ENCODE peak calls at places on chromosome 4, in four cellular contexts. One of them, this sample, is unnamed.

GRCh38 chr4:184417802-184418511 is 56.4 kb downstream of the IRF2 start:
- DNase-seq in mesothelial cell of epicardium: no peak
- DNase-seq in CD8-positive, alpha-beta T cell: no peak
- DNase-seq in fibroblast of lung: peak
- DNase-seq in this sample: no peak

GRCh38 chr4:61445374-61446063 is 245.4 kb downstream of the ADGRL3 start:
- DNase-seq in fibroblast of lung: no peak
- DNase-seq in CD8-positive, alpha-beta T cell: no peak
- DNase-seq in mesothelial cell of epicardium: no peak
- DNase-seq in this sample: no peak

GRCh38 chr4:7073526-7074390 is 5.9 kb upstream of the GRPEL1 start:
- DNase-seq in fibroblast of lung: peak
- DNase-seq in mesothelial cell of epicardium: no peak
- DNase-seq in CD8-positive, alpha-beta T cell: no peak
- DNase-seq in this sample: peak

GRCh38 chr4:156191382-156191781 is 237.7 kb upstream of the CTSO start:
- DNase-seq in mesothelial cell of epicardium: no peak
- DNase-seq in fibroblast of lung: no peak
- DNase-seq in CD8-positive, alpha-beta T cell: no peak
- DNase-seq in this sample: no peak

GRCh38 chr4:78592104-78592783 is 40.7 kb downstream of the ANXA3 start:
- DNase-seq in CD8-positive, alpha-beta T cell: no peak
- DNase-seq in mesothelial cell of epicardium: no peak
- DNase-seq in fibroblast of lung: no peak
- DNase-seq in this sample: no peak

GRCh38 chr4:101128473-101128872 is 218.9 kb downstream of the PPP3CA start:
- DNase-seq in CD8-positive, alpha-beta T cell: no peak
- DNase-seq in fibroblast of lung: no peak
- DNase-seq in mesothelial cell of epicardium: no peak
- DNase-seq in this sample: no peak

GRCh38 chr4:89316931-89317366 is 9.3 kb upstream of the GPRIN3 start:
- DNase-seq in CD8-positive, alpha-beta T cell: no peak
- DNase-seq in fibroblast of lung: peak
- DNase-seq in mesothelial cell of epicardium: no peak
- DNase-seq in this sample: no peak

GRCh38 chr4:5999830-6000365 is 18.3 kb downstream of the C4orf50 start:
- DNase-seq in fibroblast of lung: no peak
- DNase-seq in CD8-positive, alpha-beta T cell: no peak
- DNase-seq in mesothelial cell of epicardium: no peak
- DNase-seq in this sample: no peak

GRCh38 chr4:119026662-119027444 is 108.8 kb upstream of the MYOZ2 start:
- DNase-seq in mesothelial cell of epicardium: no peak
- DNase-seq in fibroblast of lung: no peak
- DNase-seq in CD8-positive, alpha-beta T cell: no peak
- DNase-seq in this sample: no peak

GRCh38 chr4:2399631-2400190 is 18.7 kb downstream of the ZFYVE28 start:
- DNase-seq in mesothelial cell of epicardium: no peak
- DNase-seq in CD8-positive, alpha-beta T cell: no peak
- DNase-seq in fibroblast of lung: no peak
- DNase-seq in this sample: no peak

DNA sequence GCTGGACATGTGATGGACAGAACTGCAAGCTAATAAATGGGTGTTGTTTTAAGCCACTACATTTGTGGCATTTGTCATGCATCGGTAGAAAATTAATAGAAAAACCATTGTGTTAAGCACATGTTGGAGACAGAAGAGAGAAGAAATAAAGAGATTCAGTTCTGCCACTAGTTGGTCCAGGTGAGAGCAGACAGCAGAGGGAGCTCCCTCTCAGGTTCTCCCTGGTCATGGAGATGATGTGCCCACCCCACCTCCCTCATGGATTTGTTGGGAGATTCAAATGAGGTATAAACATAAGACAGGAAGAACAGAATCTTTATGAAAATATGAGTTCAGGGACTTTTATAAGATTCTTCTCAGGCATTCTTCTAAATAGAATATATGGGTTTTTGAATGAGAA is 36.8 kb upstream of the OCIAD2 start:
- DNase-seq in mesothelial cell of epicardium: no peak
- DNase-seq in CD8-positive, alpha-beta T cell: no peak
- DNase-seq in fibroblast of lung: no peak
- DNase-seq in this sample: peak
- TF ChIP-seq CTCF in mesothelial cell of epicardium: no peak
- TF ChIP-seq CTCF in CD8-positive, alpha-beta T cell: no peak
- TF ChIP-seq CTCF in fibroblast of lung: no peak
- TF ChIP-seq CTCF in this sample: peak

GRCh38 chr4:102730968-102731533 is 29.7 kb downstream of the MANBA start:
- DNase-seq in mesothelial cell of epicardium: no peak
- DNase-seq in CD8-positive, alpha-beta T cell: no peak
- DNase-seq in fibroblast of lung: no peak
- DNase-seq in this sample: no peak
- TF ChIP-seq CTCF in mesothelial cell of epicardium: no peak
- TF ChIP-seq CTCF in CD8-positive, alpha-beta T cell: no peak
- TF ChIP-seq CTCF in fibroblast of lung: peak
- TF ChIP-seq CTCF in this sample: no peak

GRCh38 chr4:162499478-162499877 is 335.7 kb upstream of the FSTL5 start:
- DNase-seq in mesothelial cell of epicardium: no peak
- DNase-seq in CD8-positive, alpha-beta T cell: no peak
- DNase-seq in fibroblast of lung: no peak
- DNase-seq in this sample: no peak
- TF ChIP-seq CTCF in mesothelial cell of epicardium: peak
- TF ChIP-seq CTCF in CD8-positive, alpha-beta T cell: no peak
- TF ChIP-seq CTCF in fibroblast of lung: no peak
- TF ChIP-seq CTCF in this sample: no peak

GRCh38 chr4:14196141-14196540 is 568.6 kb upstream of the BOD1L1 start:
- DNase-seq in fibroblast of lung: peak
- DNase-seq in mesothelial cell of epicardium: peak
- DNase-seq in CD8-positive, alpha-beta T cell: no peak
- DNase-seq in this sample: peak
- TF ChIP-seq CTCF in fibroblast of lung: no peak
- TF ChIP-seq CTCF in mesothelial cell of epicardium: no peak
- TF ChIP-seq CTCF in CD8-positive, alpha-beta T cell: no peak
- TF ChIP-seq CTCF in this sample: no peak

GRCh38 chr4:173362666-173363065 is 8.1 kb upstream of the SAP30 start:
- DNase-seq in fibroblast of lung: no peak
- DNase-seq in CD8-positive, alpha-beta T cell: no peak
- DNase-seq in mesothelial cell of epicardium: no peak
- DNase-seq in this sample: no peak

GRCh38 chr4:173357939-173358338 is 12.8 kb upstream of the SAP30 start:
- DNase-seq in CD8-positive, alpha-beta T cell: no peak
- DNase-seq in fibroblast of lung: no peak
- DNase-seq in mesothelial cell of epicardium: no peak
- DNase-seq in this sample: no peak

GRCh38 chr4:173365359-173365996 is 5.3 kb upstream of the SAP30 start:
- DNase-seq in fibroblast of lung: no peak
- DNase-seq in CD8-positive, alpha-beta T cell: no peak
- DNase-seq in mesothelial cell of epicardium: no peak
- DNase-seq in this sample: no peak

DNA sequence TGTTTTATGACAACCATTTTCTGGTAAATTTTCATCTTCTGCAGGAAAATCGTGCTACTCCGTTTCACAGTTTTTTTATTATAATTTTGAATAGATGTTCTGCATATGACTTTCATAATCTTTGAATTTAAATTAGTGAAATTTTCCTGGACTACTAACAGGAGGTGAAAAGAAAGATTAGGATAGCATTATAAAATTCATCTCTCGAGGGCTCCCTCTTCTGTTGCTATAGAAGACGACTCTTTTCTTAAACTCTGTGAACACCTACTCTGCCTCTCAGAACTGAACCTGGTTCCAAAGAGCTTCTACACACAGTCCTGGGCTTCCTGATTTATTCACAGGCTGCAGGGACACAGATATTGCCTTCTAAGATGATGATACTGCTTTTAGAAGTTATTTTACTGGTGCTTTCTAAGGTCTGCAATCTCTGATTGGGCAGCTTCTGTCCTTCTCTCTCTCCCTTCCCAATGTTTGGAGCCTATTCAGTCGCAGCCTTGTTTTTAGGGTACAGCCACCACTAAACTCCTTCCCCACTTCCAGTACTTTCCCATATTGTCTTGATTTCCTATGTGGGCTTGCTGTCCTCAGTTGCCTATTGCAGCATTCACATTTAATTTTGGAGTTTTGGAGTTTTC is 10.1 kb upstream of the SAP30 start:
- DNase-seq in CD8-positive, alpha-beta T cell: no peak
- DNase-seq in fibroblast of lung: no peak
- DNase-seq in mesothelial cell of epicardium: no peak
- DNase-seq in this sample: no peak
- TF ChIP-seq CTCF in CD8-positive, alpha-beta T cell: no peak
- TF ChIP-seq CTCF in fibroblast of lung: peak
- TF ChIP-seq CTCF in mesothelial cell of epicardium: no peak
- TF ChIP-seq CTCF in this sample: no peak

DNA sequence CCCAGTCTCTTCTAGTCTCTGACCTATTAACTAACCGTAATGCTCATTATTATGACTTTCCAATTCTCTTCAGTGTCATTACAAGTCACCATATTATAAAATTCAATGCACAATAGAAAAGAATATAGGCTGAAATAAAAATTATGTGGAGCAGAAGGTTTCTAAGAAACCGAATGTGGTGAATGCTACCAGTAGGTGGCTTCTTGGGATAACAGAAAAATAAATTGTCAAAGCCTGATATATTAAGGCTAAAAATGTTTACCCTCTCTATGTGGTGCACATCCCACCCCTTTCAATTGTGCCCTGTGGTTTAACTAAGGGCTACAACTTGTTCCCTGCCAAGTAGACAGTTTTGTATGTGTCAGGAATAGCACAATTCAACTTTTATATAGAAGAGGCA is 624.6 kb upstream of the TECRL start:
- DNase-seq in mesothelial cell of epicardium: no peak
- DNase-seq in fibroblast of lung: peak
- DNase-seq in CD8-positive, alpha-beta T cell: no peak
- DNase-seq in this sample: no peak
- TF ChIP-seq CTCF in mesothelial cell of epicardium: peak
- TF ChIP-seq CTCF in fibroblast of lung: no peak
- TF ChIP-seq CTCF in CD8-positive, alpha-beta T cell: no peak
- TF ChIP-seq CTCF in this sample: peak

DNA sequence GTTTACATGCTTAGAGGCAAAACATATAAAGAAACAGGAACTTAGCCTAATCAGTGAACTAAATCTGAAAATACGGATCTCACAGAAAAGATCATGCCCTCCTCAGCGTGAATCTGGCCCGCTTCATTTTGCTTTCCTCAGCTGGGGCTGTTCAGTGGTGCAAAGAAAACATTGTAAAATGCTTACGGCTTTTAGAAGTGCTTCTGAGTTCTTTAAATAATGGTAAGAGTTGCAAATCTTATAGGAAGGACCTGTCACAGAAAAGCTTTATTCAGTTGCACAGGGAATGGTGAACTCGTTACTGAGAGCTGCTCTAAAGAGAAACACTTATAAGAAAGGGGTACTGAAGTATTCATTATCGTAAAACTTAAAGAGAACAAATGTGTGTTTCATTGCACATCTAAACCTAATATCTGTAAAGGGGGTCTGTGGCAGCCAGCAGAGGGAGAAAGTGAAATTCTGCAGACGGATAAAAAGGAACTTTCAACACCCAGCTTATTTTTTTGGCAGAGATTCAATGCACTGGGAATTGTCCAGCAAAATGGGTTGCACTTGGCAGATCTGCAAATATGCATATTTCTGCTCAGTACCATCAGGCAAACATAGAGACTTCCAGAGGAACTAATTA is 139.2 kb upstream of the ANK2 start:
- DNase-seq in CD8-positive, alpha-beta T cell: no peak
- DNase-seq in mesothelial cell of epicardium: no peak
- DNase-seq in fibroblast of lung: peak
- DNase-seq in this sample: no peak
- TF ChIP-seq CTCF in CD8-positive, alpha-beta T cell: no peak
- TF ChIP-seq CTCF in mesothelial cell of epicardium: no peak
- TF ChIP-seq CTCF in fibroblast of lung: peak
- TF ChIP-seq CTCF in this sample: no peak

GRCh38 chr4:4687100-4687499 is 145.3 kb upstream of the STX18 start:
- DNase-seq in fibroblast of lung: no peak
- DNase-seq in mesothelial cell of epicardium: no peak
- DNase-seq in CD8-positive, alpha-beta T cell: no peak
- DNase-seq in this sample: no peak

GRCh38 chr4:4685810-4686209 is 144.0 kb upstream of the STX18 start:
- DNase-seq in fibroblast of lung: peak
- DNase-seq in mesothelial cell of epicardium: no peak
- DNase-seq in CD8-positive, alpha-beta T cell: no peak
- DNase-seq in this sample: no peak

GRCh38 chr4:4686396-4686795 is 144.5 kb upstream of the STX18 start:
- DNase-seq in CD8-positive, alpha-beta T cell: no peak
- DNase-seq in fibroblast of lung: no peak
- DNase-seq in mesothelial cell of epicardium: no peak
- DNase-seq in this sample: no peak

GRCh38 chr4:4689694-4690440 is 148.0 kb upstream of the STX18 start:
- DNase-seq in CD8-positive, alpha-beta T cell: no peak
- DNase-seq in mesothelial cell of epicardium: no peak
- DNase-seq in fibroblast of lung: peak
- DNase-seq in this sample: no peak

DNA sequence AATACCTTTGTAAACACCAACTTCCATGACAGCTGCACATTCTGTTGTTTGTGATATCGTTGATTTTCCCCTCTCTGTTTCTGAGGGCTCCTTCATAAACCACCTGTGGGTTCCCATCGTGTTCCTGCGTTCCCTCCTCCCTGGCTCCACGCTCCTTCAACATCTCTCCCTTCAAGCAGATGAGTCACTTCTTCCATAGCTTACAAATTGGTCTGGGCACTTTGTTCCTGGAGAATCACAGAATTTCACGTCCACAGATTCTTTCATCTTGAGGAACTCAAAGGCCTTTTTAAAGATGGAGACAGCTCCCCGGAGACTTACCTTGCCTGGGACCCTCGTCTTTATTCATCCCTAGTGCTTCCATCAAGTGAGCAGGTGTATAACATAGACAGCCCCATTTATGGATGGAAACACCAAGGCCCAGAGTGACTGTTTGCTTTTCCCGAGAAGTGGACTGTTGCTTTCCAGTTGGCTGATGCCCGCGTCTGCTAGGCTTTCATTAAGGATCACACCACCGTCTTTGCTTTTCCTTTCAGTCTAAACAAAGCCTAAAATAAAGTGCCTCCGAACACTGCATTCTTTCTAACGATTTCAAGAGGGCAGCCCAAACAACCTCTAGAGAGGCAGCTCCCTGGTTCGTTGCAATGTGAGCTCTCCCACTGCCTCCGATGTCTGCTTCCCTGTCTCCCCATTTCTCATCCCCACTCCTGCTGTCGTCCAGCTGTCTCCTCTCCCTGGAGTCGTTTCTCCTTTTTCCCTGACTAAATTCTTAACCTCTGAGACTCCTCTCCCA is 146.3 kb upstream of the STX18 start:
- DNase-seq in CD8-positive, alpha-beta T cell: no peak
- DNase-seq in mesothelial cell of epicardium: no peak
- DNase-seq in fibroblast of lung: peak
- DNase-seq in this sample: no peak
- TF ChIP-seq CTCF in CD8-positive, alpha-beta T cell: no peak
- TF ChIP-seq CTCF in mesothelial cell of epicardium: no peak
- TF ChIP-seq CTCF in fibroblast of lung: no peak
- TF ChIP-seq CTCF in this sample: no peak

This sample was measured in Calu3.